ENCODE peak calls at places on chromosomes 16 and 17, in five cellular contexts. One of them, this sample, is unnamed.

GRCh38 chr17:40574292-40574691 is 9.0 kb upstream of the CCR7 start:
- DNase-seq in SK-N-SH: no peak
- DNase-seq in GM12878: no peak
- DNase-seq in HCT116: no peak
- DNase-seq in K562: no peak
- DNase-seq in this sample: no peak

GRCh38 chr17:72111374-72111773 is 9.4 kb upstream of the SOX9 start:
- DNase-seq in HCT116: no peak
- DNase-seq in GM12878: no peak
- DNase-seq in K562: no peak
- DNase-seq in SK-N-SH: peak
- DNase-seq in this sample: no peak

GRCh38 chr16:89456412-89456811 is 33.9 kb downstream of the ANKRD11 start:
- DNase-seq in SK-N-SH: no peak
- DNase-seq in HCT116: no peak
- DNase-seq in K562: no peak
- DNase-seq in GM12878: no peak
- DNase-seq in this sample: no peak

GRCh38 chr17:31537558-31537957 is 146.1 kb downstream of the RAB11FIP4 start:
- DNase-seq in HCT116: no peak
- DNase-seq in SK-N-SH: no peak
- DNase-seq in K562: no peak
- DNase-seq in GM12878: no peak
- DNase-seq in this sample: no peak

GRCh38 chr17:39643271-39643670 is 6.3 kb downstream of the STARD3 start:
- DNase-seq in HCT116: no peak
- DNase-seq in K562: no peak
- DNase-seq in SK-N-SH: no peak
- DNase-seq in GM12878: no peak
- DNase-seq in this sample: no peak

GRCh38 chr17:60311936-60312335 is 80.0 kb downstream of the USP32 start:
- DNase-seq in GM12878: no peak
- DNase-seq in SK-N-SH: no peak
- DNase-seq in K562: no peak
- DNase-seq in HCT116: no peak
- DNase-seq in this sample: no peak

GRCh38 chr17:5978496-5978895 is 91.7 kb upstream of the WSCD1 start:
- DNase-seq in HCT116: no peak
- DNase-seq in GM12878: no peak
- DNase-seq in K562: no peak
- DNase-seq in SK-N-SH: no peak
- DNase-seq in this sample: no peak

GRCh38 chr16:15548482-15548891 is 94.5 kb downstream of the MARF1 start:
- DNase-seq in K562: no peak
- DNase-seq in SK-N-SH: no peak
- DNase-seq in HCT116: no peak
- DNase-seq in GM12878: peak
- DNase-seq in this sample: no peak

GRCh38 chr17:21287703-21288449 is 3.4 kb downstream of the MAP2K3 start:
- DNase-seq in HCT116: peak
- DNase-seq in GM12878: peak
- DNase-seq in SK-N-SH: peak
- DNase-seq in K562: no peak
- DNase-seq in this sample: peak

GRCh38 chr16:56558024-56558747 is 6.7 kb upstream of the MT4 start:
- DNase-seq in SK-N-SH: peak
- DNase-seq in K562: no peak
- DNase-seq in GM12878: no peak
- DNase-seq in HCT116: no peak
- DNase-seq in this sample: no peak

GRCh38 chr16:70576431-70577255 is 53.0 kb downstream of the SF3B3 start:
- DNase-seq in K562: no peak
- DNase-seq in GM12878: peak
- DNase-seq in SK-N-SH: no peak
- DNase-seq in HCT116: no peak
- DNase-seq in this sample: no peak

GRCh38 chr17:79931517-79932309 is 92.5 kb upstream of the CBX4 start:
- DNase-seq in SK-N-SH: no peak
- DNase-seq in HCT116: no peak
- DNase-seq in K562: no peak
- DNase-seq in GM12878: no peak
- DNase-seq in this sample: no peak

GRCh38 chr17:82356028-82356427 is 3.0 kb upstream of the TEX19 start:
- DNase-seq in HCT116: no peak
- DNase-seq in SK-N-SH: no peak
- DNase-seq in GM12878: no peak
- DNase-seq in K562: no peak
- DNase-seq in this sample: peak

GRCh38 chr17:77492446-77493237 is 351.9 kb downstream of the SEC14L1 start:
- DNase-seq in GM12878: no peak
- DNase-seq in K562: no peak
- DNase-seq in SK-N-SH: no peak
- DNase-seq in HCT116: no peak
- DNase-seq in this sample: no peak

GRCh38 chr17:75814900-75815373 is 29.3 kb downstream of the UNC13D start:
- DNase-seq in SK-N-SH: peak
- DNase-seq in GM12878: no peak
- DNase-seq in HCT116: no peak
- DNase-seq in K562: no peak
- DNase-seq in this sample: no peak

GRCh38 chr17:26774291-26775218 is 519.4 kb upstream of the WSB1 start:
- DNase-seq in HCT116: no peak
- DNase-seq in K562: no peak
- DNase-seq in GM12878: no peak
- DNase-seq in SK-N-SH: peak
- DNase-seq in this sample: no peak

GRCh38 chr16:80066805-80067580 is 466.5 kb upstream of the MAF start:
- DNase-seq in SK-N-SH: no peak
- DNase-seq in HCT116: no peak
- DNase-seq in GM12878: no peak
- DNase-seq in K562: no peak
- DNase-seq in this sample: no peak

GRCh38 chr17:50514936-50515702 is 6.9 kb downstream of the MYCBPAP start:
- DNase-seq in GM12878: no peak
- DNase-seq in HCT116: no peak
- DNase-seq in SK-N-SH: no peak
- DNase-seq in K562: no peak
- DNase-seq in this sample: no peak

GRCh38 chr16:57519796-57520360 is 16.5 kb downstream of the CCDC102A start:
- DNase-seq in K562: peak
- DNase-seq in SK-N-SH: peak
- DNase-seq in HCT116: peak
- DNase-seq in GM12878: no peak
- DNase-seq in this sample: peak

GRCh38 chr16:85796599-85796998 is 2.7 kb downstream of the EMC8 start:
- DNase-seq in HCT116: no peak
- DNase-seq in SK-N-SH: no peak
- DNase-seq in K562: no peak
- DNase-seq in GM12878: no peak
- DNase-seq in this sample: no peak

GRCh38 chr17:65173284-65173793 is 36.2 kb downstream of the RGS9 start:
- DNase-seq in SK-N-SH: peak
- DNase-seq in HCT116: no peak
- DNase-seq in K562: peak
- DNase-seq in GM12878: no peak
- DNase-seq in this sample: peak

GRCh38 chr17:46770818-46771600 is 47.5 kb downstream of the WNT3 start:
- DNase-seq in K562: peak
- DNase-seq in SK-N-SH: peak
- DNase-seq in GM12878: no peak
- DNase-seq in HCT116: no peak
- DNase-seq in this sample: no peak

GRCh38 chr17:31585280-31585630 is 193.8 kb downstream of the RAB11FIP4 start:
- DNase-seq in HCT116: no peak
- DNase-seq in SK-N-SH: no peak
- DNase-seq in K562: no peak
- DNase-seq in GM12878: no peak
- DNase-seq in this sample: no peak

GRCh38 chr16:30797670-30798309 is 10.8 kb upstream of the ZNF629 start:
- DNase-seq in GM12878: no peak
- DNase-seq in HCT116: no peak
- DNase-seq in K562: no peak
- DNase-seq in SK-N-SH: no peak
- DNase-seq in this sample: no peak

GRCh38 chr16:8590161-8590688 is at the start of gene TMEM114:
- DNase-seq in SK-N-SH: peak
- DNase-seq in K562: no peak
- DNase-seq in HCT116: no peak
- DNase-seq in GM12878: no peak
- DNase-seq in this sample: no peak

GRCh38 chr17:29138184-29138955 is 41.8 kb downstream of the MYO18A start:
- DNase-seq in HCT116: no peak
- DNase-seq in SK-N-SH: no peak
- DNase-seq in GM12878: no peak
- DNase-seq in K562: no peak
- DNase-seq in this sample: no peak

GRCh38 chr17:21500064-21500463 is 123.9 kb downstream of the KCNJ12 start:
- DNase-seq in HCT116: no peak
- DNase-seq in GM12878: no peak
- DNase-seq in K562: no peak
- DNase-seq in SK-N-SH: no peak
- DNase-seq in this sample: no peak

GRCh38 chr16:57544129-57544653 is 1.7 kb downstream of the ADGRG5 start:
- DNase-seq in K562: peak
- DNase-seq in SK-N-SH: no peak
- DNase-seq in GM12878: peak
- DNase-seq in HCT116: no peak
- DNase-seq in this sample: no peak

GRCh38 chr17:42221886-42222745 is 27.8 kb upstream of the GHDC start:
- DNase-seq in SK-N-SH: peak
- DNase-seq in HCT116: peak
- DNase-seq in GM12878: no peak
- DNase-seq in K562: peak
- DNase-seq in this sample: peak

GRCh38 chr17:69466905-69467630 is 52.6 kb downstream of the MAP2K6 start:
- DNase-seq in GM12878: no peak
- DNase-seq in K562: no peak
- DNase-seq in SK-N-SH: peak
- DNase-seq in HCT116: no peak
- DNase-seq in this sample: no peak

GRCh38 chr17:51298508-51299371 is 38.4 kb downstream of the UTP18 start:
- DNase-seq in K562: peak
- DNase-seq in SK-N-SH: peak
- DNase-seq in HCT116: peak
- DNase-seq in GM12878: no peak
- DNase-seq in this sample: peak

GRCh38 chr17:45326566-45326965 is 9.7 kb upstream of the MAP3K14 start:
- DNase-seq in GM12878: no peak
- DNase-seq in SK-N-SH: no peak
- DNase-seq in K562: no peak
- DNase-seq in HCT116: no peak
- DNase-seq in this sample: no peak

DNA sequence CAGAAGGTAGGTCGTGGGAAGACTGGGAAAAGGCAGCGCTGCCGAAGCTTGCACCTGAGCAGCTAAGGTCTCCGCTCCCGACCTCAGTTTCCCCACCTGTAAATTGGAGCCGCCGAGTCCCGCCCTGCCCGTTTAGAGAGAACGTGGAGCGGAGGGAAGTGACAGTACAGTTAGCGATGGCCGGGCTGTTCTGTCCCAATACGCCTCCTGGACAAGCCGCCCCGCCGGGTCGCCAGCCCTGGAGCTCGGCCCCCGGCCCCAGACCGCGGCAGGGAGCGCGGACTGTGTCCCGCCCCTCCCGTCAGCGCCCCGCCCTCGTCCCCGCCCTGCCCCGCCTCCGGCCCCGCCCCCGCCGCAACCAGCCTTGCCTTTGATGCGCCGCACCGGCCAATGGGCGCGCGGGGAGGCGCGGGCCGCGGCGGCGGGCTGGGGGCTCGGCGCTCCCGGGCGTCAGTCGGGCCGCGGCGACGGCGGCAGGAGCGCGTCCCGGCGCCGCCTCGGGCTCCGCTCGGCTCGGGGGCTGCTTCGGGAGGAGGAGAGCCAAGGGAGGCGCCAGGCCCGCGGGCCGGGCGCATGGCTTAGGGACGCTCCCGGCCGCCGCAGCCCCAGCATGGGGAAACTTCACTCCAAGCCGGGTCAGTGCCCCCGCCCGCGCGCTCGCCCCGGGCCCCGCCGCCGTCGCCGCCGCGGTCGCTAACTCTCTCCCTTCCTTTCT is at the start of gene NKD1:
- DNase-seq in GM12878: no peak
- DNase-seq in SK-N-SH: peak
- DNase-seq in K562: peak
- DNase-seq in HCT116: peak
- DNase-seq in this sample: peak
- TF ChIP-seq JUND in GM12878: no peak
- TF ChIP-seq JUND in SK-N-SH: no peak
- TF ChIP-seq JUND in K562: no peak
- TF ChIP-seq JUND in HCT116: no peak
- TF ChIP-seq JUND in this sample: no peak

GRCh38 chr16:50308237-50308965 is 42.0 kb downstream of the ADCY7 start:
- DNase-seq in GM12878: no peak
- DNase-seq in K562: no peak
- DNase-seq in SK-N-SH: peak
- DNase-seq in HCT116: no peak
- DNase-seq in this sample: no peak
- TF ChIP-seq JUND in GM12878: no peak
- TF ChIP-seq JUND in K562: no peak
- TF ChIP-seq JUND in SK-N-SH: no peak
- TF ChIP-seq JUND in HCT116: no peak
- TF ChIP-seq JUND in this sample: no peak

GRCh38 chr17:62782730-62783260 is 25.3 kb downstream of the MARCHF10 start:
- DNase-seq in SK-N-SH: no peak
- DNase-seq in HCT116: no peak
- DNase-seq in GM12878: no peak
- DNase-seq in K562: no peak
- DNase-seq in this sample: no peak
- TF ChIP-seq JUND in SK-N-SH: no peak
- TF ChIP-seq JUND in HCT116: no peak
- TF ChIP-seq JUND in GM12878: no peak
- TF ChIP-seq JUND in K562: no peak
- TF ChIP-seq JUND in this sample: no peak

DNA sequence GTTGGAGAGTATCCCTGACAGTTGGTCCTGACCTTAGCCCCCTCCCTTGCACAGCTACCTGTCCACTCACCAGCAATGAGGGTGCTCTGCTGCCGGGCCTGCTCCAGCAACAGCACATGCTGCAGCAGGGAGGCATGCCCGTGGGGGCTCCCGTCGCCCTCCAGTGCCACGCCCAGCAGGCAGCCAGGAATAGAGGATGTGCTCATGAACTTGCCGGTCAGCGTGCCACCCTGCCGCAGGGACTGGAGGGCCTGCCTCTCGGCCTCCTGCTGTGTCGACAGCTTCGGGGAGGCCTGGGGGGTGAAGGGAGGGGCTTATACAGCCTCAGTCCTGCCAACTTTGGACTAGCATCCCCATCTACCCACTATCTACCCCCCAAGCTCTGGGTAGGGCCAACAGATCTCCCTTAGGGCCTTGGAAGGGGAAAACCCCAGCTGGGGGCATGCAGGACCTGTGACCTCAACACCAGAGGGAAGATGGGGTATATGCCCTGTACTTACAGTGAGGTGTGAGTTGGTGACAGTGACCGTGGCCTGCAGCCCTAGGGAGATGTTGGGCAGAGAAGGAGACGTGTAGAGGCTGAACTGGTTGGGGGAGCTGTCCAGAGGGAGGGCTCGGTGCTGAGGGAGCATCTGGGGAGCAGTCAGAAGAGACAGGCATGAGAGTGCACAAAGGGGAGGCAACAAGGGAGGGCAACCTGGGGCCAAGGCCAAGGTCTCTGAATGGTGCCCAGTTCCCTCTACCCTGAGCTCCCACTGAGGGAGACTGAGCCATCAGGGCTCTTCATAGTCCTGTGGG is 20.9 kb downstream of the G6PC3 start:
- DNase-seq in K562: no peak
- DNase-seq in HCT116: no peak
- DNase-seq in SK-N-SH: no peak
- DNase-seq in GM12878: no peak
- DNase-seq in this sample: no peak
- TF ChIP-seq JUND in K562: no peak
- TF ChIP-seq JUND in HCT116: no peak
- TF ChIP-seq JUND in SK-N-SH: no peak
- TF ChIP-seq JUND in GM12878: no peak
- TF ChIP-seq JUND in this sample: no peak

This sample was measured in T47D.